ENCODE peak calls at places on chromosomes 1 and 21, in ten cellular contexts. V is mesothelial cell of epicardium, K is astrocyte, X is Peyer's patch, U is K562, C is uterus, A is OCI-LY7, M is AG10803, B is Panc1, I is fibroblast of mammary gland. Z is an unnamed sample.

GRCh38 chr21:44449473-44450363 is 5.6 kb upstream of the LRRC3 start:
- DNase-seq in A (no peak), X (no peak), M (no peak), U (no peak), K (peak), I (no peak), C (no peak), V (no peak), B (no peak), Z (no peak)

GRCh38 chr1:199857516-199857915 is 170.0 kb upstream of the NR5A2 start:
- DNase-seq in K (no peak), C (no peak), M (no peak), B (no peak), A (no peak), X (no peak), U (no peak), V (no peak), I (no peak), Z (no peak)

GRCh38 chr1:96808186-96808585 is 86.6 kb downstream of the PTBP2 start:
- DNase-seq in V (no peak), C (no peak), X (no peak), K (peak), M (no peak), I (peak), U (peak), B (no peak), A (no peak), Z (peak)

GRCh38 chr1:216812966-216813365 is 89.7 kb upstream of the ESRRG start:
- DNase-seq in A (no peak), C (no peak), V (no peak), K (peak), B (no peak), U (no peak), X (no peak), I (no peak), M (peak), Z (no peak)

GRCh38 chr1:183932412-183932811 is 105.1 kb downstream of the COLGALT2 start:
- DNase-seq in X (peak), V (no peak), B (no peak), C (peak), K (peak), A (no peak), M (peak), U (no peak), I (peak), Z (no peak)

GRCh38 chr1:246450485-246451251 is 56.4 kb downstream of the SMYD3 start:
- DNase-seq in B (peak), C (no peak), K (peak), U (peak), M (peak), I (peak), V (no peak), X (no peak), A (peak), Z (peak)

GRCh38 chr1:85463666-85464496 is 1.1 kb downstream of the DDAH1 start:
- DNase-seq in V (no peak), A (no peak), K (peak), C (no peak), U (no peak), B (no peak), I (no peak), X (no peak), M (peak), Z (peak)

GRCh38 chr21:40049959-40050290 is 182.7 kb downstream of the PCP4 start:
- DNase-seq in A (no peak), V (no peak), K (no peak), C (no peak), B (no peak), M (no peak), U (no peak), I (no peak), X (no peak), Z (no peak)

GRCh38 chr1:29563571-29563970 is 327.2 kb downstream of the PTPRU start:
- DNase-seq in K (peak), C (no peak), I (peak), U (peak), V (no peak), M (peak), B (no peak), X (no peak), A (no peak), Z (peak)

GRCh38 chr21:41681336-41681801 is 85.5 kb downstream of the RIPK4 start:
- DNase-seq in X (no peak), C (no peak), A (no peak), M (no peak), I (no peak), U (no peak), K (no peak), B (no peak), V (no peak), Z (no peak)

GRCh38 chr1:234928642-234929041 is 200.0 kb downstream of the TOMM20 start:
- DNase-seq in M (no peak), V (no peak), U (no peak), C (no peak), I (no peak), A (peak), X (peak), K (no peak), B (no peak), Z (no peak)

GRCh38 chr1:20376880-20377494 is 86.3 kb downstream of the VWA5B1 start:
- DNase-seq in B (peak), C (peak), V (no peak), K (no peak), U (peak), M (peak), X (peak), A (peak), I (peak), Z (peak)

GRCh38 chr1:160085686-160086089 is 4.3 kb downstream of the KCNJ9 start:
- DNase-seq in A (peak), U (peak), I (peak), V (no peak), B (no peak), X (peak), C (peak), M (peak), K (peak), Z (peak)

GRCh38 chr1:168801032-168801745 is 72.2 kb upstream of the DPT start:
- DNase-seq in M (no peak), U (no peak), C (no peak), A (no peak), X (peak), V (no peak), K (peak), B (no peak), I (no peak), Z (no peak)

GRCh38 chr1:16250547-16251251 is 13.7 kb upstream of the CPLANE2 start:
- DNase-seq in A (no peak), C (no peak), M (peak), B (no peak), V (no peak), I (peak), X (no peak), U (no peak), K (peak), Z (peak)

GRCh38 chr1:16013220-16013907 is 4.5 kb downstream of the HSPB7 start:
- DNase-seq in X (peak), U (peak), B (no peak), M (peak), C (peak), A (no peak), K (peak), I (peak), V (no peak), Z (peak)

GRCh38 chr21:26107439-26107838 is 63.1 kb downstream of the APP start:
- DNase-seq in K (no peak), I (no peak), V (no peak), M (no peak), X (no peak), C (no peak), U (no peak), A (no peak), B (no peak), Z (no peak)

GRCh38 chr1:2212542-2213491 is 15.3 kb upstream of the SKI start:
- DNase-seq in X (peak), I (peak), U (peak), V (peak), A (no peak), K (peak), C (peak), M (peak), B (no peak), Z (peak)

GRCh38 chr1:88936223-88936523 is 44.8 kb upstream of the GTF2B start:
- DNase-seq in K (no peak), X (no peak), A (no peak), C (no peak), V (no peak), I (no peak), U (no peak), M (no peak), B (no peak), Z (no peak)
- TF ChIP-seq CTCF in K (no peak), X (no peak), A (peak), C (no peak), V (peak), I (no peak), U (no peak), M (no peak), B (peak), Z (no peak)

DNA sequence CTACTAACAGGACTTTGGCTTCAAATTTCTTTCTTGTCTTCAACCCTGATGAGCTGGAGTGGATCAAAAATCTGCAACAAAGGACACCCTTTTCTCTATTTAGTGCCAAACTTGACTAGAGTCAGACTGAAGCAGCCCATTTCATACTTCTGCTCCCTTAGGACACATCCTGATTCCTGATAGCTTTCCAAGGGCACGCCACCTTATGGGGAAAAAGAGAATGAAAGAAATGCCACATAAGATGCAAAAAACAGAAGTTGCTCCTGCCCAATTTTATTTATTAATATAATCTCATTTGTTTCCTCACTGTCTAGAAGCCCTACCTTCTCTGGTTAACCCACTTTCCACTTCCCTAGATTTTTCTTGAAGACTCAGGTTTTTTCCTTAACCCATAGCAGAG is 72.7 kb upstream of the NBPF4 start:
- DNase-seq in U (no peak), X (no peak), A (no peak), C (no peak), M (peak), B (no peak), I (peak), K (no peak), V (no peak), Z (no peak)
- TF ChIP-seq CTCF in U (no peak), X (peak), A (peak), C (no peak), M (peak), B (peak), I (peak), K (peak), V (no peak), Z (peak)

DNA sequence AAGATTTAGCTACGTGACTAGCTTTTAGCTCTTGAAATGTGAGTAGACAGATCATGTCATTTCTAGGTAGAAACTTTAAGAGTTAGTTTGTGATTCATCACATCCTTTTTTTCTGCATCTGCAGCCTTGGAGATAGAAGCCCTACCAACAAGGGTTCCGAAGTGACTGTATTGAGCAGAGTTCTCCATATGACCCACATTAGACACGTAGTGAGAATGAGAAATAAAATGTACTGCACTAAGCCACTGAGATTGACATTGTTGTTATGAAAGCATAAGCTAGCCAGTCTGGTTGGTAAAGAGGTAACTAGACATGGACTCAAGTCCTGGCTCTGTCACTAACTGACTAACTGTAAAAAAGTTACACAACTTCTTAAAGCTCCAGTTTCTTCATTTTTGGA is 296.1 kb downstream of the PDE4B start:
- DNase-seq in C (no peak), K (no peak), V (no peak), U (no peak), I (no peak), B (no peak), M (no peak), A (no peak), X (no peak), Z (no peak)
- TF ChIP-seq CTCF in C (no peak), K (no peak), V (no peak), U (no peak), I (no peak), B (no peak), M (no peak), A (no peak), X (no peak), Z (no peak)

GRCh38 chr1:223035724-223036478 is 107.1 kb downstream of the TLR5 start:
- DNase-seq in M (no peak), I (no peak), U (no peak), X (no peak), B (no peak), C (no peak), V (no peak), K (no peak), A (no peak), Z (no peak)

GRCh38 chr1:223030871-223031270 is 112.2 kb downstream of the TLR5 start:
- DNase-seq in X (no peak), V (no peak), M (no peak), C (no peak), K (no peak), U (no peak), I (no peak), A (no peak), B (no peak), Z (no peak)

GRCh38 chr1:223031690-223032601 is 111.1 kb downstream of the TLR5 start:
- DNase-seq in U (no peak), V (no peak), X (no peak), C (peak), M (peak), B (no peak), A (no peak), K (peak), I (peak), Z (no peak)

GRCh38 chr1:223034270-223034798 is 108.7 kb downstream of the TLR5 start:
- DNase-seq in K (no peak), V (no peak), M (no peak), B (no peak), X (no peak), U (no peak), C (no peak), I (no peak), A (no peak), Z (no peak)

DNA sequence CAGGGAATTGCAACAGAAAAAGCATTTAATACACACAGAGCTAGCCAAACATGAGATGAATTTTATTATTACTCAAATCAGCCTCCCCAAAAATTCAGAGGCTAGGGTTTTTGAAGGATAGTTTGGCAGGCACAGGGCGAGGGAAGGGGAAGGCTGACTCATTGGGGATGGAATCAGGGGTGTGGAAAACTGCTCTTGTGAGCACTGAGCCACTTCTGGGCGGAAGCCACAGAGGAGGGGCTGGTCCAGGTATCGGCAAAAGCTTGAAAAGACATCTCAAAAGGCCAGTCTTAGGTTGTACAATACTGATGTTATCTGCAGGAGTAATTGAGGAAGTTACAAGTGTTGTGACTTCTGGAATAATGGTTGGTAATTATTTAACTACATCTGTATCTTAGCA is 109.4 kb downstream of the TLR5 start:
- DNase-seq in U (no peak), K (peak), M (no peak), X (no peak), I (peak), B (no peak), A (no peak), C (no peak), V (no peak), Z (no peak)
- TF ChIP-seq CTCF in U (no peak), K (no peak), M (no peak), X (no peak), I (no peak), B (no peak), A (no peak), C (no peak), V (no peak), Z (no peak)

GRCh38 chr1:34896612-34897011 is 32.8 kb downstream of the DLGAP3 start:
- DNase-seq in U (no peak), K (no peak), X (no peak), B (no peak), A (no peak), C (no peak), M (peak), I (no peak), V (no peak), Z (no peak)
- TF ChIP-seq CTCF in U (no peak), K (no peak), X (no peak), B (no peak), A (peak), C (no peak), M (peak), I (no peak), V (no peak), Z (no peak)

GRCh38 chr1:25037174-25038074 is 107.3 kb upstream of the RUNX3 start:
- DNase-seq in K (no peak), I (peak), A (peak), V (no peak), M (peak), X (peak), C (no peak), U (peak), B (peak), Z (peak)

GRCh38 chr1:25040122-25040685 is 110.1 kb upstream of the RUNX3 start:
- DNase-seq in C (no peak), X (no peak), V (no peak), M (no peak), B (no peak), K (no peak), I (no peak), U (no peak), A (no peak), Z (no peak)

GRCh38 chr1:25041869-25042268 is 111.8 kb upstream of the RUNX3 start:
- DNase-seq in K (no peak), C (no peak), V (no peak), A (no peak), M (no peak), U (no peak), X (no peak), I (no peak), B (no peak), Z (no peak)

GRCh38 chr1:25038699-25039098 is 108.6 kb upstream of the RUNX3 start:
- DNase-seq in V (no peak), A (no peak), U (no peak), B (no peak), I (no peak), X (no peak), C (no peak), K (no peak), M (no peak), Z (no peak)

GRCh38 chr1:25039229-25039628 is 109.2 kb upstream of the RUNX3 start:
- DNase-seq in V (no peak), M (no peak), A (no peak), C (no peak), I (peak), K (no peak), X (no peak), U (no peak), B (no peak), Z (no peak)
- TF ChIP-seq CTCF in V (no peak), M (no peak), A (no peak), C (no peak), I (no peak), K (no peak), X (no peak), U (peak), B (no peak), Z (peak)

GRCh38 chr1:175319112-175319911 is 126.7 kb upstream of the KIAA0040 start:
- DNase-seq in A (peak), I (peak), M (peak), C (peak), B (peak), X (peak), K (peak), U (peak), V (peak), Z (peak)
- TF ChIP-seq CTCF in A (peak), I (peak), M (peak), C (peak), B (peak), X (peak), K (peak), U (peak), V (peak), Z (peak)

GRCh38 chr21:15592271-15592860 is 137.4 kb upstream of the USP25 start:
- DNase-seq in B (peak), M (peak), A (peak), X (no peak), V (no peak), U (no peak), K (peak), I (peak), C (no peak), Z (peak)
- TF ChIP-seq CTCF in B (peak), M (peak), A (peak), X (peak), V (peak), U (peak), K (peak), I (peak), C (peak), Z (peak)